ENCODE peak calls at places on chromosomes 5 and 9, in five cellular contexts. G, C, W, F and O are unnamed samples. For H3K4me1 and H3K36me3, the result is how much of the 10 kb centered on the place peaks cover.

GRCh38 chr5:87156631-87157030 is 111.1 kb upstream of the RASA1 start:
- DNase-seq in G (no peak), C (no peak), W (peak), F (no peak), O (no peak)

GRCh38 chr5:76608833-76609232 is 14.4 kb downstream of the F2RL2 start:
- DNase-seq in G (no peak), C (no peak), W (no peak), F (no peak), O (no peak)

GRCh38 chr9:138020120-138020794 is 142.7 kb downstream of the CACNA1B start:
- DNase-seq in G (no peak), C (peak), W (no peak), F (no peak), O (peak)

GRCh38 chr9:113299800-113300292 is 3.3 kb downstream of the RNF183 start:
- DNase-seq in G (peak), C (no peak), W (no peak), F (peak), O (no peak)

GRCh38 chr5:173229381-173229959 is 5.5 kb downstream of the NKX2-5 start:
- DNase-seq in G (no peak), C (peak), W (no peak), F (no peak), O (no peak)

GRCh38 chr9:16459421-16460148 is 410.9 kb downstream of the BNC2 start:
- DNase-seq in G (no peak), C (no peak), W (no peak), F (no peak), O (no peak)

GRCh38 chr5:81081461-81081835 is 121.3 kb downstream of the RASGRF2 start:
- DNase-seq in G (peak), C (no peak), W (no peak), F (no peak), O (no peak)

GRCh38 chr9:124202447-124202971 is 55.2 kb upstream of the NEK6 start:
- DNase-seq in G (peak), C (peak), W (no peak), F (peak), O (no peak)

GRCh38 chr9:138068601-138069035 is 191.0 kb downstream of the CACNA1B start:
- DNase-seq in G (no peak), C (peak), W (no peak), F (no peak), O (no peak)

GRCh38 chr5:79297661-79298060 is 61.7 kb downstream of the JMY start:
- DNase-seq in G (no peak), C (no peak), W (no peak), F (no peak), O (peak)

GRCh38 chr9:135243201-135244190 is 156.0 kb downstream of the OLFM1 start:
- DNase-seq in G (no peak), C (peak), W (no peak), F (no peak), O (no peak)

GRCh38 chr5:147782053-147783028 is at the start of gene JAKMIP2:
- DNase-seq in G (peak), C (peak), W (peak), F (peak), O (peak)

GRCh38 chr9:98808411-98808815 is 943 bp downstream of the GALNT12 start:
- DNase-seq in G (no peak), C (no peak), W (no peak), F (peak), O (peak)

GRCh38 chr9:136011703-136012496 is 50.7 kb upstream of the UBAC1 start:
- DNase-seq in G (peak), C (peak), W (no peak), F (peak), O (peak)

GRCh38 chr9:35285731-35286130 is 123.9 kb downstream of the UNC13B start:
- DNase-seq in G (no peak), C (no peak), W (no peak), F (no peak), O (no peak)

GRCh38 chr9:106697799-106698591 is 165.0 kb upstream of the ZNF462 start:
- DNase-seq in G (peak), C (peak), W (peak), F (peak), O (peak)

GRCh38 chr9:37290881-37291485 is 131.5 kb upstream of the GRHPR start:
- DNase-seq in G (no peak), C (no peak), W (peak), F (no peak), O (no peak)

GRCh38 chr9:14428781-14429230 is 114.9 kb upstream of the NFIB start:
- DNase-seq in G (peak), C (no peak), W (peak), F (peak), O (peak)

GRCh38 chr5:180402716-180403115 is 49.6 kb upstream of the GFPT2 start:
- DNase-seq in G (no peak), C (no peak), W (no peak), F (no peak), O (no peak)

GRCh38 chr5:5483350-5483749 is 60.9 kb downstream of the ICE1 start:
- DNase-seq in G (no peak), C (no peak), W (no peak), F (no peak), O (no peak)

GRCh38 chr5:1948111-1948510 is 65.4 kb upstream of the IRX4 start:
- DNase-seq in G (no peak), C (no peak), W (no peak), F (no peak), O (no peak)

GRCh38 chr9:109411818-109412352 is 86.2 kb downstream of the PTPN3 start:
- DNase-seq in G (no peak), C (no peak), W (no peak), F (no peak), O (peak)

GRCh38 chr5:1788828-1789227 is 10.8 kb downstream of the MRPL36 start:
- DNase-seq in G (no peak), C (no peak), W (no peak), F (no peak), O (no peak)

GRCh38 chr9:13598738-13599137 is 319.2 kb upstream of the MPDZ start:
- DNase-seq in G (no peak), C (no peak), W (no peak), F (no peak), O (no peak)

GRCh38 chr9:116279230-116279629 is 125.6 kb downstream of the PAPPA start:
- DNase-seq in G (no peak), C (no peak), W (no peak), F (no peak), O (no peak)

GRCh38 chr5:108818613-108819272 is 71.0 kb downstream of the FER start:
- DNase-seq in G (no peak), C (no peak), W (peak), F (no peak), O (no peak)

GRCh38 chr5:172748341-172748843 is 22.6 kb downstream of the DUSP1 start:
- DNase-seq in G (peak), C (peak), W (no peak), F (no peak), O (peak)

GRCh38 chr5:64594601-64595518 is 89.0 kb downstream of the RGS7BP start:
- DNase-seq in G (no peak), C (no peak), W (no peak), F (no peak), O (no peak)

GRCh38 chr9:115673599-115673998 is 480.0 kb upstream of the PAPPA start:
- DNase-seq in G (no peak), C (no peak), W (no peak), F (no peak), O (no peak)

GRCh38 chr9:107425110-107426025 is 64.2 kb downstream of the KLF4 start:
- DNase-seq in G (peak), C (peak), W (peak), F (peak), O (peak)

DNA sequence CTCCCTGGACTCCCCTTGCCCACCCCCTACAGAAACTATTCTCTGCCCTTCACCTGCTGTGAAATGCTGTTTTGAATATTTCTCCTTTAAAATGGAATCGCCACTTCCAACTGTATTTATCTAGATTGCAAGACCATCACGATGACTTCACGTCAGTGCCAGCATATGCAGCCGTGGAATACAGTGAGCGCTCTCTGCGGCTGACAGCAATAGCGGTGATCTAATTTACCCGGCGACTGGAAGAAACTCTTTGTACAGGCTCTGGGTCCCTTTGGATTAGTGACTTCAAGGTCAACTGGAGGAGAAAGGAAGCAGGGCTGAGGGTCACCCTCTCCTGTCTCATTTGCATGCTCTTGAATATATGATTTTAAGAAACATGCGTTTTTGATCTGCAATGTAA is 192.0 kb downstream of the IRX1 start:
- DNase-seq in G (no peak), C (no peak), W (no peak), F (no peak), O (no peak)
- H3K4me1 ChIP-seq in G (under half), C (under half), W (under half), F (under half), O (under half)

DNA sequence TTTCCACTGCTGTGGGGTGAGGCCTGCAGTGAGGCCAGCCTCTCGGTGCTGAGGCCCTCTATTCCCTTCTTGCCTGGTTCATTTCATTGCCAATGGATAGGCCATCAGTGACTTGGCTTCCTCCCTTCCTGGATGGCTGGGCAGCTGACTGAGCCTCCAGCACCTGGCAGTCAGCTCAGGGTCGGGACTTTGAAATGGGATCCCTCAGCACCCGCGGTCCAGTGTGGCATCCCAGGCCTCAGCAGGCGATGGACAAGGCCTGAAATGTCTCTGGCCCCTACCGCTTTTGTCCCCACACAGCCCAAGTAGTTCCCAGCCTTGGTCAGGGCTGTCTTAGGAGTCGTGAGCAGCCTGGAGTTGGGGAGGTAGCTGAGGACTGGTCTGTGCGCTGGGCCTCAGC is 17.2 kb downstream of the NDST1 start:
- DNase-seq in G (no peak), C (no peak), W (no peak), F (no peak), O (no peak)
- H3K36me3 ChIP-seq in G (under half), C (half or more), W (under half), F (under half), O (under half)

DNA sequence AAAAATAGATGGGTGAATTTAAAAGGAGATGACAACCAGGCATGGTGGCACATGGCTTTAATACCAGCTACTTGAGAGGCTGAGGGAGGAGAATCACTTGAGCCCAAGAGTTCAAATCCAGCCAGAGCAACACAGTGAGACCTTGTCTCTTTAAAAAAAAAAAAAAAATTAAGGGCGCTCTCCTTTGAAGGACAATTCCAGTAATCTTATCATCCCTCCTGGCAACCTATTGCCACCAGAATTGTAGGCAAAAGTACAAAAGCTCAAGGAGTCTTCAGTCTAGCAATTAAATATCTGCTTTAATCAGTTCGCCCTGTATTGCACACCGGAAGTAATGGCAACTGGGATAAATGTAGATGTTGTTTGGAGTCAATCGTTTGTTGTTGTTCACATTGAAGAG is 7.7 kb downstream of the SNX18 start:
- DNase-seq in G (no peak), C (no peak), W (no peak), F (no peak), O (no peak)
- H3K27ac ChIP-seq in G (peak), C (no peak), W (no peak), F (no peak), O (peak)

DNA sequence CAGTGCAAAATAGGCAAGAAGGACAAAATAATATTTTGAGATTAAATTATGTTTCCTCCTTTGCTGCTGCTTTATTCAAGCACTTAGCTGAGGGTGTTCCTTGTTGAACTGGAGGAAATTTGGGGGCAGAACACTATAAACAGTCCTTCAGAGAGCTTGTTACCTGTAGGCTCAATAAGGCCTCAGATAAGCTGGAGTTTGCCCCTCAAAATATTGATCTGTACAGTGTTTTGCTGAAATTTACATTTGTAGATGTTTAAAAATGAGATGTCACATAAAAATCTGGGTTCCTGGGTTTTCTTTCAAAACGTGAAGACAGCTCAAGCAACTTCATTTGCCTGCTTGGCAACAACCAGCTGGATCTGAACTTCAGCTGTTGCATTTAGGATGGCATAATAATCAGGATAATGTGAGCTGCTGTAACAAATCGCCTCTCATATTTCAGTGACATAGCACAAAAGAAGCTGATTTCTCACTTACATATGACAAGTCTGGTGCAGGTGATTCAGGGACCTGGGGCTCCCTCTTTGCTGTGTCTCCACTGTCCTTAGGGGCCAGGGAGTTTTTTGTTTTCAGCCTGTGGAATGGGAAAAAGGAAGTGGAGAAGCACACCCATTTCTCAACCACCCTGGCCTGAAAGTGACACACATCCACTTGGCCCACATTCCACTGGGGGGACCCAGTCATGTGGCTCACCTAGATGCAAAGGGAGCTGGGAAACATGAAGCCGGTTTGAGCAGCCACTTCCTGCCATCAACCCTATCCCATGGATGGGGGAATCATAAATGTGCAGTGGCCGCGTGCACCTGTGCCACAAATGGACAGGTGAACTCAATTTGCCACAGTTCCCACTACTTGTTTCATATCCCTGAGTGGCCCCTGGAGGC is 2.4 kb upstream of the PSAT1 start:
- DNase-seq in G (no peak), C (no peak), W (no peak), F (no peak), O (no peak)
- H3K4me1 ChIP-seq in G (under half), C (under half), W (under half), F (under half), O (under half)

DNA sequence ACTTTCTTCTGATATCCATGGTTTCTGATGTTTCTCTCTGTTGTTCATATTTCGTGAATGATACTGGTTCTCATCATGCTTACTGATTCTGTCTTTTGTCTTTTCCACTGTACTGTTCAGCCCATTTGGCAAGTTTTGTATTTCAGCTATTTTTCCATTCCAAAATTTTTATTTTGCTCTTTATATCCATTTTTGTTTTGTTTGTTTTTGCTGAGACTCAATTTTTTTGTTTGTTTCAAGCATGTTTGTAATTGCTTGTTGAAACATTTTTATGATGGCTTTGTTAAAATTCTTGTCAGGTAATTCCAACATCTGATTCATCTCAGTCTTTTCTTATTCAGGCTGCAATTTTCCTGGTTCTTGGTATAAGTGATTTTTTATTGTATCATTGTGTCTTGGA is 64.0 kb downstream of the ERCC6L2 start:
- DNase-seq in G (no peak), C (no peak), W (no peak), F (no peak), O (no peak)
- H3K36me3 ChIP-seq in G (half or more), C (half or more), W (under half), F (under half), O (under half)